ENCODE peak calls at places on chromosomes 13 and 19, in five cellular contexts. One of them, this sample, is unnamed.
A peak's percentile ranks its signal among the peaks of the same experiment; 100 is the strongest.

GRCh38 chr19:55504981-55505380 is 16.7 kb downstream of the SSC5D start:
- DNase-seq in neuronal stem cell: no peak
- DNase-seq in mesenchymal stem cell: no peak
- DNase-seq in mesendoderm: no peak
- DNase-seq in IMR-90: no peak
- DNase-seq in this sample: no peak

GRCh38 chr13:100588350-100589177 is at the start of gene GGACT:
- DNase-seq in IMR-90: peak; percentile 37
- DNase-seq in neuronal stem cell: peak; percentile 39
- DNase-seq in mesendoderm: peak; percentile 78
- DNase-seq in mesenchymal stem cell: peak; percentile 60
- DNase-seq in this sample: peak; percentile 83

GRCh38 chr19:610801-611505 is 21.3 kb downstream of the HCN2 start:
- DNase-seq in mesendoderm: no peak
- DNase-seq in IMR-90: peak; percentile 76
- DNase-seq in mesenchymal stem cell: peak; percentile 66
- DNase-seq in neuronal stem cell: no peak
- DNase-seq in this sample: no peak

GRCh38 chr13:98581971-98582702 is 5.2 kb upstream of the STK24 start:
- DNase-seq in mesenchymal stem cell: peak; percentile 83
- DNase-seq in IMR-90: peak; percentile 85
- DNase-seq in mesendoderm: no peak
- DNase-seq in neuronal stem cell: no peak
- DNase-seq in this sample: no peak

GRCh38 chr13:96052655-96053002 is 572 bp downstream of the UGGT2 start:
- DNase-seq in mesenchymal stem cell: peak; percentile 88
- DNase-seq in mesendoderm: peak; percentile 65
- DNase-seq in IMR-90: peak; percentile 83
- DNase-seq in neuronal stem cell: no peak
- DNase-seq in this sample: no peak

GRCh38 chr13:113633485-113633873 is 24.5 kb downstream of the ATP4B start:
- DNase-seq in IMR-90: no peak
- DNase-seq in mesendoderm: no peak
- DNase-seq in neuronal stem cell: no peak
- DNase-seq in mesenchymal stem cell: no peak
- DNase-seq in this sample: no peak

GRCh38 chr19:31592456-31592855 is 243.2 kb upstream of the TSHZ3 start:
- DNase-seq in neuronal stem cell: no peak
- DNase-seq in IMR-90: no peak
- DNase-seq in mesendoderm: no peak
- DNase-seq in mesenchymal stem cell: no peak
- DNase-seq in this sample: no peak

GRCh38 chr19:46755077-46755852 is 9.0 kb upstream of the STRN4 start:
- DNase-seq in mesendoderm: no peak
- DNase-seq in mesenchymal stem cell: peak; percentile 44
- DNase-seq in IMR-90: peak; percentile 77
- DNase-seq in neuronal stem cell: no peak
- DNase-seq in this sample: no peak

GRCh38 chr13:91704398-91704797 is 306.0 kb downstream of the GPC5 start:
- DNase-seq in IMR-90: no peak
- DNase-seq in mesendoderm: no peak
- DNase-seq in neuronal stem cell: no peak
- DNase-seq in mesenchymal stem cell: no peak
- DNase-seq in this sample: no peak

GRCh38 chr19:36449059-36449670 is 30.7 kb upstream of the ZFP82 start:
- DNase-seq in IMR-90: no peak
- DNase-seq in neuronal stem cell: no peak
- DNase-seq in mesendoderm: peak; percentile 54
- DNase-seq in mesenchymal stem cell: peak; percentile 1
- DNase-seq in this sample: no peak

GRCh38 chr13:45518525-45519235 is 53.9 kb downstream of the COG3 start:
- DNase-seq in mesendoderm: peak; percentile 81
- DNase-seq in mesenchymal stem cell: peak; percentile 31
- DNase-seq in neuronal stem cell: no peak
- DNase-seq in IMR-90: peak; percentile 90
- DNase-seq in this sample: no peak

GRCh38 chr13:42991892-42992584 is at the start of gene EPSTI1:
- DNase-seq in IMR-90: peak; percentile 74
- DNase-seq in mesenchymal stem cell: peak; percentile 87
- DNase-seq in mesendoderm: peak; percentile 90
- DNase-seq in neuronal stem cell: peak; percentile 31
- DNase-seq in this sample: peak; percentile 60
- H2BK5ac ChIP-seq in IMR-90: peak within 1 kb of the TSS; percentile 22
- H2BK5ac ChIP-seq in mesenchymal stem cell: peak within 1 kb of the TSS; percentile 25
- H2BK5ac ChIP-seq in mesendoderm: peak within 1 kb of the TSS; percentile 62
- H2BK5ac ChIP-seq in neuronal stem cell: no peak within 1 kb of the TSS
- H2BK5ac ChIP-seq in this sample: no peak within 1 kb of the TSS

DNA sequence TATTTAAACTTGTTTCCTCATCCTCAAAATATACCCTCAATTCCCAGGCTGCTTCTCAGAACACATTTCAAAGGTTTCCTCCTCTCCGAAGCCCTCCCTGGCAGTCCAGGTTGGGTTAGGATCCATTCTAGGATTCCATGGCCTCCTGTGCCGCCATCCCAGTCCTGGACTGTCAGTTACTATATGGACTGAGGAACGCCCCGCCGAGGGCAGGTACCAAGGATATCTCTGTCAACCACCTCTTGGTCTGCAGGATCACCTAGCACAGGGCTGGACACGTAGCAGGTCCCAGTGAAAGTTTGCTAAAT is 1.5 kb upstream of the SERTAD3 start:
- DNase-seq in neuronal stem cell: no peak
- DNase-seq in IMR-90: no peak
- DNase-seq in mesendoderm: no peak
- DNase-seq in mesenchymal stem cell: no peak
- DNase-seq in this sample: no peak
- H2BK5ac ChIP-seq in neuronal stem cell: peak overlapping the region; percentile 4
- H2BK5ac ChIP-seq in IMR-90: no peak overlapping the region
- H2BK5ac ChIP-seq in mesendoderm: no peak overlapping the region
- H2BK5ac ChIP-seq in mesenchymal stem cell: no peak overlapping the region
- H2BK5ac ChIP-seq in this sample: no peak overlapping the region

GRCh38 chr13:106474906-106475305 is 60.6 kb downstream of the EFNB2 start:
- DNase-seq in neuronal stem cell: no peak
- DNase-seq in mesenchymal stem cell: no peak
- DNase-seq in mesendoderm: peak; percentile 84
- DNase-seq in IMR-90: no peak
- DNase-seq in this sample: no peak
- H2BK5ac ChIP-seq in neuronal stem cell: no peak overlapping the region
- H2BK5ac ChIP-seq in mesenchymal stem cell: no peak overlapping the region
- H2BK5ac ChIP-seq in mesendoderm: no peak overlapping the region
- H2BK5ac ChIP-seq in IMR-90: no peak overlapping the region
- H2BK5ac ChIP-seq in this sample: no peak overlapping the region

DNA sequence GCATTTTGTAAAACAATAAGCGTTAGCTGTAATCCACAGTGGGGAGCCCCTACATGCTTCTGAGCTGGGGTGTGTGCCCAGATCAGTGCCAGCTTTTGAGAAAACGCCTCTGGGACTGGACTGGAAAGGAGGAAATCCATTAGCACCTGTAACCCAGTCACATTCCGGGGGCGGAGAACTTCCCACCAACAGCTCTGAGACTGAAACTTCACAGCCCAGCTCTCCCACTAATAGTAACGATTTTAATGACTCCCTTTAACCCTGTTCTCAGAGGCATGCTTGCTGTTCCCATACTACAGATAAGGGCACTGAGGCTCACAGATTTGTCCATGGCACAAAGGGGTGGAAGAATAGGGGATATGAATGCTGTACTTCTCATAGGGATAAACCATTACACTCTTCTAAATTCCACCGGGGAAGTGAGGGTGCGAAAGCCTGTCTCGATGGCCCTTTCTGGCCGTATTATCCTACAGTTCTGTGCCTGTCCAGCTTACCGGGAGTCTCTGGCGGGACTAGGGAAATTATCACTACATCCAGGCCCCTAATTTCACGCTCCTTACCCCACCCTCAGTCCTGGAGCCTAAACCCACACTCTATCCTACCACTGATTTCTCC is 815 bp downstream of the FBXO46 start:
- DNase-seq in IMR-90: no peak
- DNase-seq in mesenchymal stem cell: peak; percentile 31
- DNase-seq in neuronal stem cell: no peak
- DNase-seq in mesendoderm: peak; percentile 70
- DNase-seq in this sample: no peak
- H2BK5ac ChIP-seq in IMR-90: peak overlapping the region; percentile 26
- H2BK5ac ChIP-seq in mesenchymal stem cell: no peak overlapping the region
- H2BK5ac ChIP-seq in neuronal stem cell: peak overlapping the region; percentile 71
- H2BK5ac ChIP-seq in mesendoderm: peak overlapping the region; percentile 13
- H2BK5ac ChIP-seq in this sample: no peak overlapping the region

GRCh38 chr19:14006085-14006765 is at the start of gene RFX1:
- DNase-seq in neuronal stem cell: peak; percentile 99
- DNase-seq in IMR-90: peak; percentile 100
- DNase-seq in mesendoderm: peak; percentile 100
- DNase-seq in mesenchymal stem cell: peak; percentile 100
- DNase-seq in this sample: peak; percentile 99

GRCh38 chr19:14002571-14003278 is 3.4 kb downstream of the RFX1 start:
- DNase-seq in mesenchymal stem cell: no peak
- DNase-seq in mesendoderm: no peak
- DNase-seq in IMR-90: no peak
- DNase-seq in neuronal stem cell: no peak
- DNase-seq in this sample: no peak

GRCh38 chr19:14003279-14004051 is 2.7 kb downstream of the RFX1 start:
- DNase-seq in mesendoderm: no peak
- DNase-seq in IMR-90: no peak
- DNase-seq in neuronal stem cell: no peak
- DNase-seq in mesenchymal stem cell: no peak
- DNase-seq in this sample: no peak

GRCh38 chr19:14005381-14006084 is 587 bp downstream of the RFX1 start:
- DNase-seq in IMR-90: peak; percentile 75
- DNase-seq in neuronal stem cell: peak; percentile 85
- DNase-seq in mesendoderm: peak; percentile 94
- DNase-seq in mesenchymal stem cell: peak; percentile 88
- DNase-seq in this sample: peak; percentile 90

DNA sequence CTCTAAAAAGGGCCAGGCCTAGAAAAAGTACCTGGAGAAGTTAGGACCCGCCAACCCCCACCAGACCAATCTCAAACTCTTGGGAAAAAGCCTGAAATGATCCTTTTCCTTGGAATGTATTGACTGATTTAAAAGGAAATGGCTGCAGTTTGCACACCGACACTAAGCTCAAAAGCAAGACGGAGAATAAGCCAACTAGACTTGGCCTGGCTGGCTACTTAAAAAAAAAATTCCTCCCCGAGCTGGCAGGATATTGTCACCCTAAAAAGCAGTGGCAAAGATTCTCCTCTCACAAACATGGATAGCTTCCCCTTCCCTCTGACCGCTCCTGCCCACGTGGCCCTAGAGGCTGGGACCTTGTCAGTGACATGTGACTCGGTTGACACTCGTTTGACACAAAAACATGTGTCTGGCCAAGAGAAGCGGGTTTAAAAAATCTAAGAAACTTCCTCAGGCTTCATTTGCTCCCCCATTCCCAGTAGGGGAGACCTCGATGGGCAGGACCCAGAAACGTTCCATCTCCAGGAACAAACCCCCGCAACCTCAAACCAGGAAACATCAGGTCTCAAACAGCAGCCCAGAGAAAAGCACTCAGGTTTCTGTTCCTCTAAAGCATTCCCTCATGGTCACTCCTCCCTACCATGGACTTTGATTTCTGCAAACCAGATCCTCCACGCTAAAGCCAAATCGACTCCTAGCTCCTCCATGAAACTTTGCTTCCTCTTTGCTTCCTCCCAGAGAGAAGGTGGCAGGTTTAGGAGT is 1.3 kb downstream of the RFX1 start:
- DNase-seq in IMR-90: no peak
- DNase-seq in mesenchymal stem cell: no peak
- DNase-seq in mesendoderm: no peak
- DNase-seq in neuronal stem cell: no peak
- DNase-seq in this sample: no peak
- H2BK5ac ChIP-seq in IMR-90: no peak overlapping the region
- H2BK5ac ChIP-seq in mesenchymal stem cell: no peak overlapping the region
- H2BK5ac ChIP-seq in mesendoderm: no peak overlapping the region
- H2BK5ac ChIP-seq in neuronal stem cell: no peak overlapping the region
- H2BK5ac ChIP-seq in this sample: no peak overlapping the region